ENCODE peak calls at places on chromosome 14, in ten cellular contexts. C is A549, E is AG09309, T is K562, P is neuronal stem cell, J is aorta, M is neural progenitor cell, Q is HepG2, I is fibroblast of mammary gland, X is brain microvascular endothelial cell. F is an unnamed sample.
A peak's percentile ranks its signal among the peaks of the same experiment; 100 is the strongest.

GRCh38 chr14:88417594-88417993 is 32.1 kb downstream of the SPATA7 start:
- DNase-seq in I (no peak), C (no peak), T (no peak), X (no peak), E (no peak), M (no peak), J (no peak), Q (no peak), P (no peak), F (no peak)

GRCh38 chr14:94051115-94051514 is 25.0 kb downstream of the OTUB2 start:
- DNase-seq in M (peak; percentile 57), E (no peak), X (peak; percentile 34), I (peak; percentile 65), T (no peak), C (peak; percentile 41), J (no peak), P (no peak), Q (no peak), F (no peak)

GRCh38 chr14:87869619-87870583 is 123.1 kb downstream of the GALC start:
- DNase-seq in X (no peak), J (no peak), P (no peak), I (peak; percentile 93), M (no peak), E (peak; percentile 52), Q (no peak), T (no peak), C (no peak), F (no peak)

GRCh38 chr14:51093371-51094281 is 1.3 kb downstream of the TRIM9 start:
- DNase-seq in X (no peak), J (no peak), C (peak; percentile 74), E (no peak), P (peak; percentile 36), I (no peak), T (no peak), Q (no peak), M (peak; percentile 75), F (no peak)

GRCh38 chr14:72946491-72946890 is 20.2 kb downstream of the DCAF4 start:
- DNase-seq in T (no peak), Q (no peak), J (peak; percentile 64), E (no peak), I (no peak), C (no peak), X (peak; percentile 79), M (no peak), P (no peak), F (no peak)

GRCh38 chr14:105851716-105852377 is 325.5 kb downstream of the TMEM121 start:
- DNase-seq in C (no peak), X (no peak), J (peak; percentile 71), T (no peak), E (no peak), P (no peak), I (no peak), M (no peak), Q (no peak), F (no peak)

GRCh38 chr14:31567651-31568050 is 6.4 kb downstream of the NUBPL start:
- DNase-seq in C (no peak), E (no peak), I (no peak), J (no peak), X (no peak), P (no peak), M (no peak), Q (no peak), T (no peak), F (no peak)

GRCh38 chr14:101933209-101933608 is 31.2 kb upstream of the DYNC1H1 start:
- DNase-seq in P (no peak), E (no peak), C (no peak), Q (no peak), T (no peak), M (no peak), I (no peak), X (no peak), J (peak; percentile 70), F (no peak)

GRCh38 chr14:105647784-105648608 is 121.6 kb downstream of the TMEM121 start:
- DNase-seq in T (no peak), M (no peak), C (no peak), I (no peak), Q (no peak), X (no peak), P (no peak), J (no peak), E (no peak), F (no peak)

GRCh38 chr14:40312296-40312695 is 880.1 kb upstream of the FBXO33 start:
- DNase-seq in J (no peak), M (no peak), P (no peak), T (no peak), C (no peak), X (no peak), I (no peak), E (no peak), Q (no peak), F (no peak)

GRCh38 chr14:102462391-102462790 is 47.2 kb downstream of the ANKRD9 start:
- DNase-seq in M (no peak), P (no peak), E (no peak), C (no peak), Q (no peak), J (peak; percentile 20), I (no peak), X (no peak), T (no peak), F (no peak)

GRCh38 chr14:35963209-35963608 is 137.1 kb downstream of the BRMS1L start:
- DNase-seq in T (no peak), M (peak; percentile 38), J (no peak), Q (peak; percentile 45), I (peak; percentile 16), C (peak; percentile 27), X (no peak), P (no peak), E (no peak), F (no peak)

GRCh38 chr14:21721504-21721903 is 47.9 kb upstream of the OR4E1 start:
- DNase-seq in P (no peak), J (no peak), E (no peak), Q (no peak), X (no peak), M (no peak), T (no peak), C (no peak), I (no peak), F (no peak)

GRCh38 chr14:37819155-37820015 is 224.0 kb downstream of the TTC6 start:
- DNase-seq in I (peak; percentile 40), J (no peak), T (no peak), C (peak; percentile 16), E (peak; percentile 27), Q (peak; percentile 97), M (no peak), P (no peak), X (peak; percentile 50), F (no peak)

GRCh38 chr14:21087294-21088091 is 11.0 kb downstream of the ZNF219 start:
- DNase-seq in E (peak; percentile 78), J (peak; percentile 85), C (peak; percentile 61), Q (no peak), T (no peak), M (peak; percentile 86), P (peak; percentile 74), X (peak; percentile 95), I (peak; percentile 95), F (peak; percentile 75)

GRCh38 chr14:26199599-26200370 is 398.0 kb downstream of the NOVA1 start:
- DNase-seq in P (peak; percentile 6), T (no peak), E (no peak), J (no peak), I (peak; percentile 91), C (no peak), M (no peak), X (no peak), Q (no peak), F (peak; percentile 1)

GRCh38 chr14:71240866-71241520 is 333.7 kb downstream of the PCNX1 start:
- DNase-seq in X (no peak), M (no peak), P (no peak), J (no peak), C (no peak), E (no peak), T (no peak), Q (no peak), I (no peak), F (no peak)

GRCh38 chr14:64208981-64209380 is 85.2 kb downstream of the ESR2 start:
- DNase-seq in C (no peak), I (no peak), Q (no peak), M (no peak), J (no peak), T (no peak), E (no peak), P (no peak), X (no peak), F (no peak)

GRCh38 chr14:88218119-88218915 is 104.8 kb downstream of the KCNK10 start:
- DNase-seq in T (no peak), J (no peak), P (no peak), C (no peak), M (no peak), Q (no peak), E (no peak), X (no peak), I (no peak), F (no peak)

GRCh38 chr14:93033983-93034670 is 81.6 kb downstream of the ITPK1 start:
- DNase-seq in T (peak; percentile 53), I (no peak), C (no peak), Q (no peak), E (no peak), J (no peak), X (no peak), P (no peak), M (peak; percentile 54), F (no peak)

GRCh38 chr14:81534510-81535074 is 939 bp upstream of the SEL1L start:
- DNase-seq in C (no peak), J (no peak), Q (peak; percentile 32), M (no peak), X (no peak), E (no peak), P (no peak), T (no peak), I (no peak), F (no peak)

GRCh38 chr14:59771577-59771976 is 99.0 kb downstream of the RTN1 start:
- DNase-seq in I (peak; percentile 58), X (peak; percentile 38), E (peak; percentile 8), T (no peak), P (no peak), J (no peak), M (no peak), C (no peak), Q (no peak), F (peak; percentile 90)
- H3K4me3 ChIP-seq in I (no peak overlapping the region), X (no peak overlapping the region), E (no peak overlapping the region), T (no peak overlapping the region), P (no peak overlapping the region), J (no peak overlapping the region), M (no peak overlapping the region), C (no peak overlapping the region), Q (no peak overlapping the region), F (no peak overlapping the region)

GRCh38 chr14:76153919-76154318 is 2.2 kb downstream of the GPATCH2L start:
- DNase-seq in T (no peak), J (no peak), I (no peak), Q (no peak), E (no peak), M (no peak), C (no peak), X (no peak), P (no peak), F (no peak)
- H3K4me3 ChIP-seq in T (no peak overlapping the region), J (no peak overlapping the region), I (no peak overlapping the region), Q (no peak overlapping the region), E (no peak overlapping the region), M (no peak overlapping the region), C (no peak overlapping the region), X (no peak overlapping the region), P (no peak overlapping the region), F (no peak overlapping the region)

GRCh38 chr14:49972199-49972671 is 79.4 kb downstream of the ARF6 start:
- DNase-seq in Q (no peak), I (peak; percentile 83), C (peak; percentile 66), M (no peak), J (no peak), P (no peak), X (no peak), E (no peak), T (no peak), F (peak; percentile 74)
- H3K4me3 ChIP-seq in Q (no peak overlapping the region), I (no peak overlapping the region), C (peak overlapping the region; percentile 2), M (no peak overlapping the region), J (no peak overlapping the region), P (no peak overlapping the region), X (no peak overlapping the region), E (no peak overlapping the region), T (no peak overlapping the region), F (peak overlapping the region; percentile 62)

GRCh38 chr14:61761557-61761956 is 663 bp upstream of the SNAPC1 start:
- DNase-seq in J (no peak), E (no peak), C (no peak), X (no peak), Q (no peak), I (no peak), P (no peak), T (no peak), M (no peak), F (no peak)
- H3K4me3 ChIP-seq in J (peak overlapping the region; percentile 9), E (peak overlapping the region; percentile 65), C (peak overlapping the region; percentile 80), X (peak overlapping the region; percentile 92), Q (peak overlapping the region; percentile 99), I (peak overlapping the region; percentile 98), P (no peak overlapping the region), T (peak overlapping the region; percentile 77), M (peak overlapping the region; percentile 74), F (peak overlapping the region; percentile 99)